ENCODE peak calls at places on chromosomes 7 and 10, in seven cellular contexts. Z, R, F, X, V, E and O are unnamed samples. For H3K27me3, the result is how much of the 10 kb centered on the place peaks cover.

GRCh38 chr10:77192402-77192801 is 445.2 kb downstream of the KCNMA1 start:
- DNase-seq in Z (no peak), R (no peak), F (no peak), X (no peak), V (peak), E (no peak), O (no peak)

GRCh38 chr7:102094311-102094710 is 192.4 kb upstream of the SH2B2 start:
- DNase-seq in Z (no peak), R (no peak), F (no peak), X (no peak), V (no peak), E (no peak), O (no peak)

GRCh38 chr7:117324940-117325339 is 2.1 kb upstream of the WNT2 start:
- DNase-seq in Z (no peak), R (no peak), F (no peak), X (no peak), V (no peak), E (no peak), O (no peak)

GRCh38 chr10:17147884-17148494 is 18.4 kb upstream of the CUBN start:
- DNase-seq in Z (no peak), R (no peak), F (no peak), X (peak), V (no peak), E (no peak), O (no peak)

GRCh38 chr10:76085773-76086570 is 654.5 kb downstream of the LRMDA start:
- DNase-seq in Z (no peak), R (no peak), F (no peak), X (no peak), V (no peak), E (no peak), O (no peak)

GRCh38 chr7:16626388-16626787 is 19.2 kb downstream of the ANKMY2 start:
- DNase-seq in Z (no peak), R (no peak), F (no peak), X (no peak), V (no peak), E (no peak), O (no peak)

GRCh38 chr7:155106356-155106755 is 36.2 kb downstream of the HTR5A start:
- DNase-seq in Z (no peak), R (no peak), F (no peak), X (no peak), V (no peak), E (no peak), O (no peak)

GRCh38 chr10:80184291-80184690 is 21.0 kb downstream of the ANXA11 start:
- DNase-seq in Z (no peak), R (no peak), F (no peak), X (no peak), V (no peak), E (no peak), O (no peak)

GRCh38 chr7:39754326-39755120 is 131.2 kb downstream of the RALA start:
- DNase-seq in Z (no peak), R (no peak), F (no peak), X (no peak), V (no peak), E (no peak), O (no peak)

GRCh38 chr7:81852701-81853100 is 82.9 kb upstream of the HGF start:
- DNase-seq in Z (no peak), R (no peak), F (no peak), X (no peak), V (no peak), E (no peak), O (no peak)

GRCh38 chr7:5620459-5620881 is 161.0 kb downstream of the RNF216 start:
- DNase-seq in Z (no peak), R (no peak), F (no peak), X (no peak), V (no peak), E (no peak), O (no peak)

GRCh38 chr10:113080061-113080460 is 130.0 kb downstream of the TCF7L2 start:
- DNase-seq in Z (no peak), R (no peak), F (no peak), X (no peak), V (no peak), E (no peak), O (no peak)

GRCh38 chr7:50335795-50336754 is 31.6 kb downstream of the IKZF1 start:
- DNase-seq in Z (peak), R (peak), F (no peak), X (peak), V (no peak), E (peak), O (no peak)

GRCh38 chr7:44460325-44460724 is 30.1 kb downstream of the NUDCD3 start:
- DNase-seq in Z (no peak), R (peak), F (no peak), X (peak), V (no peak), E (peak), O (no peak)

GRCh38 chr10:25113231-25114035 is 61.4 kb upstream of the GPR158 start:
- DNase-seq in Z (peak), R (peak), F (peak), X (peak), V (peak), E (no peak), O (peak)

GRCh38 chr10:127887497-127888415 is 5.0 kb downstream of the CLRN3 start:
- DNase-seq in Z (no peak), R (no peak), F (no peak), X (peak), V (no peak), E (no peak), O (no peak)

GRCh38 chr10:126222736-126223511 is 165.4 kb downstream of the ADAM12 start:
- DNase-seq in Z (no peak), R (no peak), F (no peak), X (no peak), V (no peak), E (no peak), O (no peak)

GRCh38 chr10:119360181-119360921 is 153.0 kb downstream of the GRK5 start:
- DNase-seq in Z (peak), R (peak), F (no peak), X (no peak), V (no peak), E (no peak), O (no peak)

GRCh38 chr10:86319626-86320025 is 47.0 kb downstream of the GRID1 start:
- DNase-seq in Z (no peak), R (no peak), F (no peak), X (peak), V (no peak), E (no peak), O (peak)

GRCh38 chr10:77899080-77899477 is 27.5 kb downstream of the DLG5 start:
- DNase-seq in Z (no peak), R (no peak), F (peak), X (peak), V (peak), E (no peak), O (peak)

GRCh38 chr7:12805957-12806356 is 118.5 kb downstream of the ARL4A start:
- DNase-seq in Z (no peak), R (no peak), F (no peak), X (no peak), V (no peak), E (no peak), O (no peak)

GRCh38 chr7:51430480-51431086 is 114.0 kb upstream of the COBL start:
- DNase-seq in Z (peak), R (peak), F (no peak), X (peak), V (peak), E (no peak), O (no peak)

GRCh38 chr10:97179311-97179710 is 6.4 kb downstream of the SLIT1 start:
- DNase-seq in Z (no peak), R (no peak), F (no peak), X (no peak), V (no peak), E (no peak), O (no peak)

GRCh38 chr7:127865466-127865865 is 165.8 kb downstream of the LRRC4 start:
- DNase-seq in Z (no peak), R (no peak), F (no peak), X (peak), V (peak), E (no peak), O (no peak)

GRCh38 chr7:106462365-106462859 is 177.6 kb upstream of the NAMPT start:
- DNase-seq in Z (peak), R (peak), F (no peak), X (no peak), V (peak), E (no peak), O (no peak)

GRCh38 chr10:80518807-80519360 is 18.8 kb upstream of the SH2D4B start:
- DNase-seq in Z (no peak), R (no peak), F (no peak), X (no peak), V (no peak), E (no peak), O (no peak)

GRCh38 chr10:4270116-4270515 is 485.1 kb upstream of the KLF6 start:
- DNase-seq in Z (no peak), R (no peak), F (peak), X (no peak), V (peak), E (no peak), O (no peak)

GRCh38 chr7:33325754-33326484 is 196.6 kb downstream of the BBS9 start:
- DNase-seq in Z (no peak), R (no peak), F (no peak), X (no peak), V (no peak), E (no peak), O (no peak)

GRCh38 chr7:33327427-33327826 is 198.1 kb downstream of the BBS9 start:
- DNase-seq in Z (no peak), R (no peak), F (no peak), X (no peak), V (no peak), E (no peak), O (no peak)

GRCh38 chr7:33326485-33326848 is 197.1 kb downstream of the BBS9 start:
- DNase-seq in Z (no peak), R (no peak), F (no peak), X (no peak), V (no peak), E (no peak), O (no peak)
- H3K27me3 ChIP-seq in Z (under half), R (under half), F (under half), X (under half), V (under half), E (under half), O (under half)

DNA sequence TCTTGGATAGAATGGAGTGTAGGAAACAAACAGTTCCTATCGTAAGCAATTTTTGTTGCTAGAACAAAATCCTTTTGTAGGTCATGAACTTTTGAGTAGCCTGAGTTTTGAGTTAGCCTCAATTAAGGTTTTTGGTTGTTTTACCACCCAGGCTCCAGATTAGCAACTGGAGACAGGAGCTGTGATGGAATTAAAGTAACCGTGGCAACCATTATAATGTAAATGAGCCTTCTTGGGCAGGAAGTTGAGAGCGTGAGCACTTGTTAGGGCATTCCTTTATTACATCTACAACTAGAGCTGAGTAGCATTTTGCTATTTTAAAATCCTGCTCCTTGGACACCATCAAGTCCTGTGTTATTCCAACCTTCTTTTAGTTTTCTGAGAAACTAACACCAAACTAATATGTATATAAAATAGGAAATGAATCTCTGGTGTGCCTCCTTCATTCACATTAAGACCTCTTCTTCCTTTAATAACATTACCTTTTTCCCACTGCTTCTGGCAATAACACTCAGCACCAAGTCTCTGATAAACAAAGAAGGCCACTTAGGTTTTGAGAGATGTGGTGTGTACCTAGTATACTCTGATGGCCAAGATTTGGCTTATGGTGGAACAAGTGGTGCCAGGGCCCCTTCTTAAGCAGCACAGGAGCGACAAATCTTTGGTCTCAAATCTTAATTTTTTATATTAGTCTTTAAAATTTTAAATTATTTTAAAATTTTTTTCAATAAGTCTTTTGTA is 34.0 kb downstream of the AHCYL2 start:
- DNase-seq in Z (no peak), R (no peak), F (no peak), X (no peak), V (no peak), E (no peak), O (no peak)
- H3K27ac ChIP-seq in Z (no peak), R (no peak), F (no peak), X (no peak), V (no peak), E (no peak), O (no peak)

GRCh38 chr10:88209231-88209630 is 345.8 kb downstream of the PTEN start:
- DNase-seq in Z (no peak), R (no peak), F (no peak), X (no peak), V (no peak), E (no peak), O (no peak)
- H3K4me3 ChIP-seq in Z (no peak), R (no peak), F (no peak), X (no peak), V (no peak), E (no peak), O (no peak)

DNA sequence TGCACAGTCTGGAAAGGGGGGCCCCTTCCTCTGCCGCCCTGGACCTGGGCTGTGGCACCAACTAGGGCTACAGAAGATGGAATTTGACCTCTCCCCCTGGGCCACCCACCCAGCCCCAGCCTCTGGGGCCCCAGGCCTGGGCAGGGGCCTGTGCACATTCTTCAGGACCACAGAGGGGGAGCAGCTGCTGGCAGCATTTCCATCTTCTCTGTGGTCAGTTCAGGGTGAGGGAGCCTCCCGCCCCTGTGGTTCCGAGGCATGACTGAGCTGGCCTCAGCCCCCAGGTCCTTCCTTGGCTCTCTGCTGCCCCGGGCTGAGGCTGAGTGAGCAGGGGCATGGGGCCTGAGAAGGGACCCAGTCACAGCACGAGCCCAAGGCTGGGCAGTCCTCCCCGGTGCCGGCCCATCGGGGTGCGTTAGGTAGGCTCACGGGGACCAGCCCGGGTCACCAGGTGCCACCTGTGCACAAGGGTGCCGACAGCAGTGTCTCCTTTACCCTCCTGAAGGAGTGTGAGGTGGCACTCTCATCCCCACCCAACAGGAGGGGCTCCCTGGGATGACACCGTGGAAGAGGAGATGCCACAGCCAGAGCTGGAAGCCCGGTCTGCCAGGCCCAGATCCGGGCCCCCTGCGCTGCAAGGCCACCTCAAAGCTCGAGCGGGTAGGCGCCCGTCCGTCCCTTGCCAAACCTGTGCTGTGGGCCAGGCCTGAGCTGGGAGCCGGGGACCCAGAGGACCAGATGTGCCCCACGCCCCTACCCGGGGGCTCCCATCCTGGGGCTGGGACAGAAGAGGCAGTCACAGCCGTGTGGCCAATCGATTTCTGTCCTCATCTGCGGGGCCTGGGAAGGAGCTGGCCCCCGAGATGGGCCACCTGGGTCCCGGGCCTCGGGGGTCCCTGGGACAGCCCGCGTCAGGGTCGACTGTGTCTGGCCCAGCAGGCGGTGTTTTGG is 63.4 kb downstream of the UNCX start:
- DNase-seq in Z (no peak), R (no peak), F (no peak), X (no peak), V (no peak), E (no peak), O (no peak)
- H3K27me3 ChIP-seq in Z (half or more), R (under half), F (half or more), X (under half), V (half or more), E (under half), O (half or more)

DNA sequence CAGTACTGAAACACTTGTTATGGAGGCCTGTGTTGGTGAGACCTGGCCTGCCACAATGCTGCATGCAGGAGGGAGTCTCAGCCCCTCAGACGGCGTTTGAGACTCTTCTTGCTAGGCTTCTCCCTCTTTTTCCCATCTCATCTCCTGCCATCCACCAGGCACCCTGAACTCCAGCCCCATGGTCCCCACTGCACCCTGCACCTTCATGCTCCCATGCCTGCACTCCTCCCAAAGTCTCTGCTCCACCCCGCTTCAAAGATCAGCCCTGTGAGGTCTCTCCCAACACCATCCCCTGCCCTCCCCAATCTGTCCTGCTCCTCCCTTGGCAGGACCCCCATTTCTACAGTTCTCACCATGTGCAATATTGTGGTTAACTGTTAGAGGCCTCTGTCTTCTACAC is 61.7 kb downstream of the VOPP1 start:
- DNase-seq in Z (no peak), R (no peak), F (no peak), X (peak), V (no peak), E (no peak), O (no peak)
- H3K27ac ChIP-seq in Z (no peak), R (no peak), F (no peak), X (no peak), V (no peak), E (no peak), O (no peak)

DNA sequence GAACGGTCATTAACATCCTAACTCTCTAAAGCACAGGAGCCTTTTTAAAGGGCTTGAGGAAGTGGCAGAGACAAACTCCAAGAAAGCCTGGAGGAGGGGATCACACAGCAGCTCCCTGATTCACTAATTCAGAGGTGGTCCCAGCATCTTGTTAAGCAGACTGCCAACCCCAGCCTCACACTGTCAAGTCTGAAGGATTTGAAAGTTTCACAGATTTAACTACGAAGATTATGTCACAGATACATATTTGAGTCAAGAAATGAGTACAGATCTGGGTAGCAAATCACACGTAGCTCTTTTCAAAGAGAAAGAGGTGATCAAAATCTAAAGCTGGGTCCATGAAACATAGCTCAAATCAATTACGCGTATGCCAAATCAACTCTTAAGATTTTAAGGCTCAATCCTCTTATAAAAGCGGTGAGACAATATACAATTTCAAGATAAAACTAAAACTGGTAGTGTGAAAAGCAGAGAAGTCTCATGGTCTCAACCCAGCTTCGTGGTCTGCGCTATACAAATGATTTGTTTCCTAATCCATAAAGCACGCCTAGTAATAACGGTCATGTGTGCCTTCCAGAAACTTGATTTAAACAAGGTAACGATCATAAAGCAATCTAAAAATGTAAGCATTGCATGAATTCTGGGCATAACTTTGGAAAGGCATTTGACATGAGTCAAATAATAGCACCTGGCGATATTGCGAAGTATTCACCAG is 229.9 kb upstream of the MKLN1 start:
- DNase-seq in Z (no peak), R (peak), F (no peak), X (no peak), V (no peak), E (no peak), O (no peak)
- H3K4me3 ChIP-seq in Z (no peak), R (no peak), F (no peak), X (no peak), V (no peak), E (no peak), O (no peak)

DNA sequence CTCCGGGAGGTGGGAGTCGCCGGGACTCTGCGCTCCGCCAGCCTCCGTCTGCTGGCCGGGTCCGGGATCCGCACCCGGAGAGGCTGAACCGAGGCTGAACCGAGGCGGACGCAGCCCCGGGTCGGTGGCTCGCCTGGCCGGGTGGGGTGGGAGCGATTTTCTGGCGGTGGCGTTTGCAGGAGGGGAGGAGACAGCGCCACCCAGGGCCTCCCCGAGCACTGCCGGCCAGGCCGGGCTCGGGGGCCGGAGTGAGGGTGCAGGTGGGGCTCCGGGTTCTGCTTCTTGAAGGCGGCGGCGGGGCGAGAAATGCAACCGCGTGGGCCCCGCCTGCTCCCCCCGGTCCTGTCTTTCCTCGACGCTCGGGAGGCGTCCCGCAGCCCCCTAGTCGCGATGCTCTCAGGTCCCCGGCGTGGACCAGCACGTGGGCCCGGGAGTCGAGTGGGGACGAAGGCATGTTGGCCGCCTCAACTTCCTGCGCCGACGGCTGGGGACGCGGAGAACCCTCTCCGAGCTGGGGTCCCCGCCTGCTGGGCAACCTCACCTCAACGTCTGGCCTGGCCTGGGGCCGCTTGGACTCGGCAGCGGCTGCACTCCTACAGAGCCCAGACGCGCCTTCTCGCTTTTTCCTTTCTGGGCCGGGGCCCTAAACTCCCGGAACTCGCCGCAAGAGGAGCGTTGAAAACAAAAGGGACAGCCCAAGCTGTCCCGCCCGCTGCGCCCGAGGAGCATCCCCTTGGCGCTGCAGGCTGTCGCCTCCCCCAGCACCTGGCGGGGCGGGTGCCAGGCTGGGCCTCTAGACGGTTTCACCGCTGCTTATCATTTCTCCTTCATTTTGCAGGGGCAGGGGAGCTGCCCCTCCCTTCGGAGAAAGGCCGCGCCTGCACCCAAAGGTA is 25.2 kb upstream of the VAX1 start:
- DNase-seq in Z (no peak), R (no peak), F (no peak), X (no peak), V (no peak), E (no peak), O (no peak)
- H3K27me3 ChIP-seq in Z (half or more), R (half or more), F (half or more), X (half or more), V (half or more), E (half or more), O (half or more)